ENCODE peak calls at places on chromosome 2, in four cellular contexts. K is A549, O is H1, Z is HepG2. N is an unnamed sample.

GRCh38 chr2:83899271-83899670 is 559.8 kb downstream of the SUCLG1 start:
- DNase-seq in K (no peak), O (no peak), Z (no peak), N (no peak)

GRCh38 chr2:152542995-152543481 is 174.2 kb downstream of the PRPF40A start:
- DNase-seq in K (peak; percentile 15), O (no peak), Z (peak; percentile 94), N (no peak)

GRCh38 chr2:457287-457686 is 169.4 kb upstream of the ALKAL2 start:
- DNase-seq in K (no peak), O (no peak), Z (no peak), N (no peak)

GRCh38 chr2:110854355-110855081 is 122.1 kb downstream of the ACOXL start:
- DNase-seq in K (peak; percentile 16), O (peak; percentile 60), Z (no peak), N (no peak)

GRCh38 chr2:67565761-67566160 is 168.6 kb downstream of the ETAA1 start:
- DNase-seq in K (no peak), O (no peak), Z (no peak), N (no peak)

GRCh38 chr2:187982668-187983067 is 309.0 kb upstream of the GULP1 start:
- DNase-seq in K (no peak), O (no peak), Z (no peak), N (no peak)

GRCh38 chr2:37655442-37655841 is 16.0 kb downstream of the CDC42EP3 start:
- DNase-seq in K (no peak), O (no peak), Z (no peak), N (no peak)

GRCh38 chr2:138780451-138780880 is 276 bp upstream of the NXPH2 start:
- DNase-seq in K (no peak), O (peak; percentile 80), Z (no peak), N (no peak)

GRCh38 chr2:180255981-180256380 is 248.9 kb upstream of the CWC22 start:
- DNase-seq in K (no peak), O (no peak), Z (no peak), N (no peak)

GRCh38 chr2:233084488-233084887 is 24.3 kb downstream of the INPP5D start:
- DNase-seq in K (no peak), O (no peak), Z (no peak), N (no peak)

GRCh38 chr2:66539452-66539851 is 104.5 kb downstream of the MEIS1 start:
- DNase-seq in K (no peak), O (no peak), Z (no peak), N (no peak)

GRCh38 chr2:236161082-236161462 is 7.1 kb downstream of the GBX2 start:
- DNase-seq in K (no peak), O (peak; percentile 62), Z (no peak), N (no peak)

GRCh38 chr2:196915512-196916189 is 10.9 kb downstream of the PGAP1 start:
- DNase-seq in K (no peak), O (no peak), Z (no peak), N (no peak)

GRCh38 chr2:76080154-76080553 is 369.4 kb upstream of the GCFC2 start:
- DNase-seq in K (no peak), O (no peak), Z (peak; percentile 3), N (no peak)

GRCh38 chr2:53520630-53520940 is 247.0 kb upstream of the CHAC2 start:
- DNase-seq in K (no peak), O (no peak), Z (no peak), N (no peak)

GRCh38 chr2:33620-34019 is 12.7 kb downstream of the FAM110C start:
- DNase-seq in K (no peak), O (no peak), Z (peak; percentile 40), N (no peak)

GRCh38 chr2:42923632-42924425 is 131.4 kb upstream of the HAAO start:
- DNase-seq in K (no peak), O (no peak), Z (no peak), N (no peak)

GRCh38 chr2:131050896-131051295 is 42.4 kb downstream of the FAM168B start:
- DNase-seq in K (no peak), O (no peak), Z (no peak), N (no peak)

GRCh38 chr2:181438298-181438697 is 18.9 kb upstream of the ITGA4 start:
- DNase-seq in K (no peak), O (no peak), Z (no peak), N (no peak)

GRCh38 chr2:60351321-60351720 is 202.1 kb downstream of the BCL11A start:
- DNase-seq in K (no peak), O (no peak), Z (no peak), N (no peak)

GRCh38 chr2:240780023-240780831 is 39.8 kb downstream of the KIF1A start:
- DNase-seq in K (no peak), O (no peak), Z (no peak), N (no peak)

DNA sequence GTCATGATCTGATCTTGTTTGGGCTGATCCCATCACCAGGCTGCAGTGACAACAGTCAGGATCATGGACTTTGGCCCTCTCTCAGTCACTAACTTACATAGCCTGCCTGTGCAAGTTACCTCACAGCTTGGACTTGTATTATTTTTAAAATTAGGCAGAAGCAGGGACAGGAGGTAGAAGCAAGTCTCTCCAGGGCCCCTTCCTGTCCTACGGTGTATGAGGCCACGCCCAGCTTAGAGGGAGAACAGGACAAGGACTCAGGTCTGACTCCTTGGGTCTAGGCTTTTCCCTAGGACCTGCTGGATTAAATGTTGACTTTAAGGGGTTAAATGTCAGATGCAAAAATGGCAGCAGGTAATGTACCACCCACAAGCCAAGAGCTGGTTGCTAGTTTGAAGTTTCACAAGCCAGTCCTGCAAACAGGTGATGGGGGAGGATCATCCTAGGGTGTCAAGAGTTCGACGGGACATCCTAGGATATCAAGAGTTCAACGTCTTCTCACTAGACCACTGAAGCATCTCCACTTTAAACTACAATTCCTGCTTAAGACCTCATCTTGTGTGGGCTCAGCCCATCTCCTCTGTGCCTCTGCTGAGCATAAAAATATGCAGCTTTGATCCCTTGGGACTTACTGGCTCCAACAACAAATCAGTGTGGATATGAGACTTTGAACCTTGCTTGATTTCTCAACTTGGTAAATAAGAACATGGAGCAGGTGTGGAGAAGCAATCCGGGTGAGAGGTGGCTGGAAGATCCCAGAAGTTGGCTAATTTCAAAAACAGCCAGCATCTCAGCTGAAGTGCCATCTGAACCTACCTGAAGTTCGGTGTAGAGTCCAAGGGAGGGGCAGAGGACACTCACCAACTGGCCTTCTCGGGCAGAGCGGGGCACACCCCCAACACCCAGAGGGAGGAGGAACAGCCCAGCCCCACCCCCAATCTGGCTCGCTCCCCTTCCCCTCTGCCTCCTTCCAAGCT is 39.5 kb downstream of the SFXN5 start:
- DNase-seq in K (no peak), O (no peak), Z (peak; percentile 99), N (no peak)
- TF ChIP-seq RNF2 in K (no peak), O (no peak), Z (no peak), N (no peak)

GRCh38 chr2:45773909-45774308 is 122.4 kb downstream of the PRKCE start:
- DNase-seq in K (no peak), O (no peak), Z (no peak), N (no peak)

GRCh38 chr2:45772038-45772437 is 120.6 kb downstream of the PRKCE start:
- DNase-seq in K (no peak), O (no peak), Z (no peak), N (no peak)

GRCh38 chr2:45776160-45776955 is 124.9 kb downstream of the PRKCE start:
- DNase-seq in K (no peak), O (no peak), Z (no peak), N (no peak)

GRCh38 chr2:45777996-45778719 is 126.7 kb downstream of the PRKCE start:
- DNase-seq in K (no peak), O (no peak), Z (no peak), N (no peak)

GRCh38 chr2:45774688-45775244 is 123.3 kb downstream of the PRKCE start:
- DNase-seq in K (no peak), O (no peak), Z (no peak), N (no peak)
- TF ChIP-seq RNF2 in K (no peak), O (no peak), Z (no peak), N (no peak)

DNA sequence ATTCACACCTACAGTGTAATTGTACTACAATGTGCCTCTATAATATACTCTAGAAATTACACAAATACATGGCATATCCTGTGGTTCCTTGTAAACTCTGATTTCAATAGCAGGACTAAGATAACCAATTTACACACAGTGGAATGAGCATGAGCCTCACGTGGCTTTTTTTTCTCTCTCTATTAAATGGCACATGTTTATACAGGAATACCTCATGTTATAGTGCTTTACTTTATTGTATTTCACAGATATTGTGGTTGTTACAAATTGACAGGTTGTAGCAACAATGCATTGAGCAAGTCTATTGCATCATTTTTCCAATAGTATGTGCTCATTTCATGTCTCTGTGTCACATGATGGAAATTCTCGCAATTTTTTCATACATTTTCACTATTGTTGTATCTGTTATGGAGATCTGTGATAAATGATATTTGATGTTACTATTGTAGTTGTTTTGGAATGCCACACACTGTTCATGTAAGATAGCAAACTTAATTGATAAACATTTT is 260.0 kb downstream of the FSIP2 start:
- DNase-seq in K (no peak), O (no peak), Z (no peak), N (no peak)
- TF ChIP-seq RNF2 in K (no peak), O (no peak), Z (no peak), N (no peak)

DNA sequence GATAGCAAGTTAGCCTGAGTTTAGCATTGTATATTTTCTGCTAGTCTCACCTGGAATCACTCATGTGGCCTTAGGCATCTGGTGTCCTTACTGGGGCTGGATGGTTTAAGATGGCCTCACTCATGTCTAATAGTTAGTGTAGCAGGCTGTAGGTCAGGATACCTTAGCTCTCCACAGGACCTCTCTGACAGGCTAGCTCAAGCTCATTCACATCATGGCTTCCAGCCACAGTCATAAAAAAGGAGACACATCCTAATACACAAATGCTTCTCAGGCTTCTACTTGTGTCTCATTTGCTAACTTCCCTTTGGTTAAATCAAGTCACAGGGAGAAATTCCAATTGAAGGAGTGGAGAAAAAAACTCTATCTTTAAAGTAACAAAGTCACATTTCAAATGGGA is 47.7 kb downstream of the MYO1B start:
- DNase-seq in K (no peak), O (no peak), Z (no peak), N (no peak)
- TF ChIP-seq RNF2 in K (no peak), O (no peak), Z (no peak), N (no peak)

GRCh38 chr2:174718591-174718990 is 45.7 kb downstream of the CHRNA1 start:
- DNase-seq in K (no peak), O (no peak), Z (no peak), N (no peak)
- TF ChIP-seq RNF2 in K (no peak), O (no peak), Z (no peak), N (no peak)

GRCh38 chr2:201918981-201919380 is 112.6 kb downstream of the CDK15 start:
- DNase-seq in K (no peak), O (no peak), Z (no peak), N (no peak)
- TF ChIP-seq RNF2 in K (no peak), O (no peak), Z (no peak), N (no peak)